ENCODE peak calls at places on chromosomes 4 and X, in five cellular contexts. R, U, T, V and C are unnamed samples. For H3K36me3 and H3K27me3, the result is how much of the 10 kb centered on the place peaks cover.

GRCh38 chrX:19440713-19441112 is 74.6 kb downstream of the MAP3K15 start:
- DNase-seq in R (no peak), U (no peak), T (no peak), V (no peak), C (no peak)

GRCh38 chrX:50211510-50211909 is 6.9 kb downstream of the CCNB3 start:
- DNase-seq in R (no peak), U (peak), T (no peak), V (no peak), C (peak)

GRCh38 chr4:100114909-100115308 is 75.4 kb downstream of the DDIT4L start:
- DNase-seq in R (no peak), U (no peak), T (peak), V (no peak), C (no peak)

GRCh38 chrX:21838937-21839333 is 482 bp upstream of the MBTPS2 start:
- DNase-seq in R (no peak), U (peak), T (no peak), V (no peak), C (no peak)

GRCh38 chrX:16826207-16826606 is 39.9 kb downstream of the TXLNG start:
- DNase-seq in R (no peak), U (peak), T (no peak), V (no peak), C (peak)

GRCh38 chrX:18010251-18010650 is 149.2 kb upstream of the RAI2 start:
- DNase-seq in R (no peak), U (no peak), T (no peak), V (no peak), C (no peak)

GRCh38 chrX:65697915-65698796 is 30.7 kb downstream of the MSN start:
- DNase-seq in R (no peak), U (no peak), T (peak), V (no peak), C (no peak)

GRCh38 chr4:119266153-119266552 is 53.6 kb downstream of the USP53 start:
- DNase-seq in R (no peak), U (no peak), T (no peak), V (no peak), C (no peak)

GRCh38 chrX:82218361-82218760 is 1016.5 kb downstream of the SH3BGRL start:
- DNase-seq in R (no peak), U (peak), T (no peak), V (no peak), C (peak)

GRCh38 chr4:71994559-71994958 is 37.2 kb upstream of the NPFFR2 start:
- DNase-seq in R (no peak), U (no peak), T (no peak), V (no peak), C (no peak)

GRCh38 chr4:102554482-102554881 is 53.3 kb downstream of the NFKB1 start:
- DNase-seq in R (peak), U (peak), T (peak), V (no peak), C (no peak)

GRCh38 chrX:101195442-101196173 is 24.0 kb upstream of the DRP2 start:
- DNase-seq in R (no peak), U (no peak), T (no peak), V (no peak), C (no peak)

GRCh38 chrX:101190736-101191135 is 28.9 kb upstream of the DRP2 start:
- DNase-seq in R (no peak), U (no peak), T (no peak), V (no peak), C (no peak)

DNA sequence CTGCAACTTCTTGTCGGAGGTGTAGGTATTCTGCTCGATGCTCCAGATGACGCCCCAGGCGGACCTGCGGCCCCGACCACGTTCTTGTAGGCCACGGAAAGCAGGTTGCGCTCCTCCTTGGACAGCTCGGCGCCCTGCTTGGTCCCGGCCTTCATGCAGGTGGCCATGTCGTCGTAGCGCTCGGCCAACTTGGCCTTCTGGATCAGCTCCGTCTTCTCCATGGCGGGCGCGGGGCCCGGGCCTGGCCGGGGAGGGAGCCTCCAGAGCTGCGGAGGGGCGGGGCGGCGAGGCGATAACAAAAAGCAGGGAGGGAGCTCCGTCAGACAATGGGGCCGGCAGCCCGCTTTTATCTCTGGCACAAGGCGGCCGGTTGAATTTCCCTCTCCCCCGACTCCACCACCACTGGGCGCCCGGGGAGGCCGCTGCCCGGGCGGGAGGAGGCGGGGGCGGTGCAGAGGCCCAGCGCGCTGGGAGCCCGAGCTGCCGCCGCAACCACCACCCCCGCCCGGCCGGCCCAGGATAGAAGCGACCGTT is 28.3 kb upstream of the DRP2 start:
- DNase-seq in R (peak), U (peak), T (peak), V (no peak), C (peak)
- H3K4me3 ChIP-seq in R (no peak), U (peak), T (no peak), V (peak), C (peak)

GRCh38 chr4:1325176-1325480 is 21.9 kb upstream of the UVSSA start:
- DNase-seq in R (no peak), U (no peak), T (no peak), V (no peak), C (no peak)

GRCh38 chr4:1323635-1324442 is 23.2 kb upstream of the UVSSA start:
- DNase-seq in R (no peak), U (peak), T (no peak), V (no peak), C (no peak)

GRCh38 chr4:1321486-1321885 is 25.5 kb upstream of the UVSSA start:
- DNase-seq in R (no peak), U (no peak), T (no peak), V (no peak), C (peak)

GRCh38 chr4:1321946-1322650 is 24.9 kb upstream of the UVSSA start:
- DNase-seq in R (no peak), U (no peak), T (no peak), V (no peak), C (no peak)

DNA sequence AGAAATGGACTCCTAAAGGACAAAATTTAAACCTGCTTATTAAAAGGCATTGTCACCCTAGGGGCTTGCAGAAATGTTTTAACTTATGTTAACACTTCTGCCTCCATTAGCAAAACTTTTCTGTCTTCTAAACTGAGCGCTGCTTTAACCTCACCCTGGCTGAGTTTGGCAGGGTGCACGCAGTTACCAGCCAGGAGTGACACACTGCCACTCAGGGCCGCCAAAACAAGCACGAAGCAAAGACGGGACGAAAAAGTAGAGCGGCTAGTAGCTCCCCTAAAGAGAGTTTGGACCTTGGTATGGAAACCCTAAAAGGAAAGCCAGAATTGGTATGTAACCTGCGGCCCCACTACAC is 23.8 kb upstream of the UVSSA start:
- DNase-seq in R (no peak), U (no peak), T (no peak), V (no peak), C (no peak)
- H3K36me3 ChIP-seq in R (under half), U (half or more), T (under half), V (under half), C (under half)

GRCh38 chr4:174209296-174209695 is 74.2 kb downstream of the FBXO8 start:
- DNase-seq in R (no peak), U (no peak), T (no peak), V (no peak), C (no peak)
- H3K27me3 ChIP-seq in R (under half), U (under half), T (under half), V (under half), C (under half)

GRCh38 chr4:140237616-140238352 is 83.8 kb upstream of the MAML3 start:
- DNase-seq in R (peak), U (peak), T (peak), V (peak), C (peak)
- H3K4me3 ChIP-seq in R (no peak), U (no peak), T (no peak), V (no peak), C (no peak)

DNA sequence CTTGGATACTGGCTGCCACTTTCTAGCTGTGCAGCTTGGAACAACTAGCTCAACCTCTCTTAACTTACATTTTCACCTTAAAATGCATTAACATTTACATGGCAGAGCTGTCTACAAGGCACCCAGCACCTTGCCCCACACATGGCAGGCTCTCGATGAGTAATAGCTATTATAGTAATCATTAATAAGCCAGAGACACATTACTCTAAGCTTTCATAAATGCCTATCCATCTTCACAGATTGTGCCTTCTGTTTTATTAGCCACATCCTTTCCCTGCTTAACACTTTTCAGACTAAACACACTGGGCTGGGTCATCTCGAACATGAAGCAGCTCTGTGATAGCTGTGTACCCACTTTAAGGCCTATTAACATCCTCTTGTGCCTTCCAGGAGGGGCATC is 83.8 kb upstream of the UCP1 start:
- DNase-seq in R (no peak), U (no peak), T (no peak), V (no peak), C (no peak)
- H3K36me3 ChIP-seq in R (under half), U (under half), T (under half), V (under half), C (under half)

GRCh38 chr4:1000686-1001260 is 7.6 kb upstream of the SLC26A1 start:
- DNase-seq in R (no peak), U (no peak), T (no peak), V (no peak), C (no peak)

GRCh38 chr4:1002631-1003251 is 8.7 kb upstream of the FGFRL1 start:
- DNase-seq in R (no peak), U (no peak), T (no peak), V (no peak), C (peak)

GRCh38 chr4:1001561-1002130 is 8.4 kb upstream of the SLC26A1 start:
- DNase-seq in R (no peak), U (no peak), T (no peak), V (no peak), C (peak)

GRCh38 chr4:1003271-1004070 is 8.0 kb upstream of the FGFRL1 start:
- DNase-seq in R (no peak), U (no peak), T (no peak), V (no peak), C (peak)

DNA sequence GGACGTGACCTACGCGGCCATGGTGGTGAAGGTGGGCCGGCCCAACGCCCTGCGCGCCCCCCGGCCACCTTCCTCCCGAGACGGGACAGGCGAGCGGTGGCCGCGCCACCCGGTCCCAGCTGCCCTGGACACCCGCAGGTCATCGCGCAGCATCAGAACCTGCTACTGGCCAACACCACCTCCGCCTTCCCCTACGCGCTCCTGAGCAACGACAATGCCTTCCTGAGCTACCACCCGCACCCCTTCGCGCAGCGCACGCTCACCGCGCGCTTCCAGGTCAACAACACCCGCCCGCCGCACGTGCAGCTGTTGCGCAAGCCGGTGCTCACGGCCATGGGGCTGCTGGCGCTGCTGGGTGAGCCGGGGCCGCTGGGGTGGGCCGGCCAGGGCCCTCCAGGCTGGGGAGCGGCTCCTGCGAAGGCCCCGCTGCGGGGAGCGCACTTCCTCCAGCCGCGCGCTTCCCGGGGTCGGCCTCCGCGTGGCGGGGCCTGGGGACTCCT is 9.0 kb upstream of the SLC26A1 start:
- DNase-seq in R (peak), U (peak), T (no peak), V (no peak), C (peak)
- H3K27me3 ChIP-seq in R (under half), U (half or more), T (half or more), V (under half), C (under half)

GRCh38 chr4:2817701-2818350 is 24.9 kb downstream of the SH3BP2 start:
- DNase-seq in R (no peak), U (peak), T (no peak), V (no peak), C (peak)
- H3K4me3 ChIP-seq in R (peak), U (peak), T (no peak), V (peak), C (peak)

GRCh38 chrX:48997455-48997854 is 4.6 kb downstream of the GRIPAP1 start:
- DNase-seq in R (no peak), U (no peak), T (no peak), V (no peak), C (no peak)
- H3K36me3 ChIP-seq in R (under half), U (under half), T (under half), V (under half), C (under half)

DNA sequence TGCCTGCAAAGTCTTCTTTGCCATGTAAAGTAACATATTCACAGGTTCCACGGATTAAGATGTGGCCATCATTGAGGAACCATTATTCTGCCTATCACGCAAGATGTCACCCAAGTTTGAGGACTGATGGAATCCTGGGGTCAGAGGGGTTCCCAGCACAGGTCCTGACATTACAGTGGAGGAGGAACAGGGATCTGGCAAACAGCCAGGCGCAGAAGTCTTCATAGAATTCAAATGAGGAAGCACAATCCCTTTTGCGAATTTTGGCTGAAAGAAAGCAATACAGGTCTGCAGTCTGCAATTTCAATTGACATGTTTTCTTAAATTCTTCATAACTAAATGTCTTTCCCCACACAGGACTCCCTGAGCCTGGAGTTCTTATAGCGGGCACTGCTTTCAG is 14.5 kb downstream of the DOCK11 start:
- DNase-seq in R (no peak), U (no peak), T (no peak), V (no peak), C (no peak)
- H3K27me3 ChIP-seq in R (under half), U (under half), T (under half), V (under half), C (under half)

DNA sequence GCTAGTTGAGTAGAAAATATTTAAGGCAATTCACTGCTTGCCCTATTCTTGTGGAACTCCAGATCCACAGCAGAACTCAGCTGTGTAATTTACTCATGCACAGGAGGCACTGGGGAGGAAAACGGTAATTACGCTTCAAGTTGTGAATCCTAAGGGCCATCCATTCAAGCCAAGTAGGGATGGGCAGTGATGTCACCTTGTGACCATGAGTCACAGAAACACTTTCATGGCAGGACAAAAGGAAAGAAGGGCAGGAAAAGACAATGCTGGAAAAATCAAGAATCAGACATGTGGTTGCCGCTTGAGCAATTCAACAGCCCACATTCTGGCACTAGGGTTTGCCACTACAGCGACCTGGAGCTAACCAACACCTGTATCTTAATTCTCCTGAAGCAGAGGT is 1.4 kb downstream of the PAQR3 start:
- DNase-seq in R (no peak), U (peak), T (no peak), V (no peak), C (no peak)
- H3K4me3 ChIP-seq in R (no peak), U (no peak), T (no peak), V (no peak), C (no peak)